ENCODE peak calls at places on chromosomes 4 and X, in ten cellular contexts. X is tibial nerve, Z is AG04450, F is body of pancreas, L is fibroblast of pulmonary artery, K is bronchial epithelial cell, H is stomach, V is Panc1, M is astrocyte of the spinal cord, T is GM23338. G is an unnamed sample.
A peak's percentile ranks its signal among the peaks of the same experiment; 100 is the strongest.

GRCh38 chr4:99610605-99611172 is 36.1 kb downstream of the MTTP start:
- DNase-seq in X (no peak), Z (no peak), F (no peak), L (peak; percentile 7), K (no peak), H (no peak), V (no peak), M (peak; percentile 10), T (no peak), G (peak; percentile 77)

GRCh38 chrX:16643160-16643559 is 6.8 kb upstream of the S100G start:
- DNase-seq in X (no peak), Z (no peak), F (no peak), L (peak; percentile 69), K (peak; percentile 88), H (no peak), V (no peak), M (no peak), T (peak; percentile 21), G (no peak)

GRCh38 chr4:13178621-13179020 is 305.5 kb downstream of the RAB28 start:
- DNase-seq in X (no peak), Z (no peak), F (no peak), L (no peak), K (no peak), H (no peak), V (no peak), M (no peak), T (no peak), G (no peak)

GRCh38 chr4:73277201-73277600 is 18.6 kb upstream of the ANKRD17 start:
- DNase-seq in X (no peak), Z (no peak), F (no peak), L (no peak), K (no peak), H (no peak), V (no peak), M (no peak), T (no peak), G (no peak)

GRCh38 chr4:3827616-3828492 is 61.7 kb downstream of the ADRA2C start:
- DNase-seq in X (no peak), Z (no peak), F (peak; percentile 94), L (peak; percentile 13), K (no peak), H (peak; percentile 95), V (no peak), M (no peak), T (no peak), G (no peak)

GRCh38 chr4:104989363-104989762 is 157.3 kb upstream of the TET2 start:
- DNase-seq in X (no peak), Z (peak; percentile 4), F (peak; percentile 40), L (peak; percentile 45), K (peak; percentile 76), H (no peak), V (no peak), M (peak; percentile 62), T (no peak), G (peak; percentile 28)

GRCh38 chrX:88982183-88982582 is 235.2 kb downstream of the CPXCR1 start:
- DNase-seq in X (no peak), Z (no peak), F (no peak), L (no peak), K (no peak), H (no peak), V (no peak), M (no peak), T (no peak), G (no peak)

GRCh38 chr4:86508436-86508835 is 85.7 kb upstream of the PTPN13 start:
- DNase-seq in X (no peak), Z (peak; percentile 30), F (no peak), L (no peak), K (peak; percentile 21), H (no peak), V (no peak), M (peak; percentile 66), T (no peak), G (peak; percentile 60)

GRCh38 chrX:110418220-110418856 is 59.7 kb downstream of the RTL9 start:
- DNase-seq in X (no peak), Z (peak; percentile 50), F (peak; percentile 53), L (peak; percentile 76), K (peak; percentile 53), H (peak; percentile 32), V (no peak), M (peak; percentile 71), T (peak; percentile 64), G (peak; percentile 49)

GRCh38 chrX:110418857-110419249 is 60.2 kb downstream of the RTL9 start:
- DNase-seq in X (no peak), Z (peak; percentile 66), F (no peak), L (peak; percentile 43), K (peak; percentile 53), H (no peak), V (no peak), M (peak; percentile 64), T (no peak), G (no peak)

GRCh38 chrX:110417128-110417527 is 58.5 kb downstream of the RTL9 start:
- DNase-seq in X (no peak), Z (no peak), F (no peak), L (no peak), K (no peak), H (no peak), V (no peak), M (no peak), T (no peak), G (no peak)

GRCh38 chrX:110421499-110422455 is 63.1 kb downstream of the RTL9 start:
- DNase-seq in X (no peak), Z (no peak), F (peak; percentile 87), L (no peak), K (peak; percentile 42), H (peak; percentile 80), V (no peak), M (no peak), T (no peak), G (no peak)

DNA sequence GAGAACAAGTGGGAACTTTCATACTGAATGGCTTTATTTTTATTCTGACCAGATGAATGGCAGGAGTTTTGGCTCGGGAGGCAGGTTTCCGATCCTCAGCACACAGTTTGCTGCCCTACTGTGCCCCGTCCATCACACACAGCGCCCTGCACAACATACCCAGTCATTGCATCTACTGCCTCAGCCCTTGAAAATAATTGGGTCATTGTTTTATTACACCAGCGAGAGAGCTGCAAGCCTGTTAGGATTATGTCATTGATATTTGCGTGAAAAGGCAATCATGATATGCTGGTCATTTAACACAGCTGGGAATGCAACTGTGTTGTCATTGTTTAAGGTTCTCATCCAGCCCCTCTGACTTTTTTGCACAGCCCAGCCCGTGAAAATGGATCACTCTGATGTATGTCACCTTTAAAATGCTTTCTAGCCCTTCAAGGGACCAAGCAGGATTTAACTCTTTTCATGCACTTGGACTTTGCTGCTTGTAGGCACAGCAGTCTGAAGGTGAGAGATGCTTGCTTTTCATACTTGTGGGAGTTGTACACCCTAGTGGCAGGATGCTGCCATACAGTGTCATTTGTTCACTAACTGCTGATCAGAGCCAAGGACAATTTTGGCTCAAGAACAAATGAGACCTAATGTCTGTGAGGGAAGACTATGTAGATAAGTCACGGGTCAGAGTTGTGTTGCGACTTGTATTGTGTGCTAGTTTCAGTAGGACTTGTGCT is 62.3 kb downstream of the RTL9 start:
- DNase-seq in X (no peak), Z (no peak), F (no peak), L (no peak), K (no peak), H (no peak), V (no peak), M (no peak), T (no peak), G (no peak)
- TF ChIP-seq CTCF in X (no peak), Z (peak; percentile 35), F (no peak), L (peak; percentile 32), K (peak; percentile 28), H (no peak), V (peak; percentile 51), M (peak; percentile 28), T (peak; percentile 43), G (peak; percentile 33)

GRCh38 chrX:135521405-135522131 is 1.1 kb downstream of the INTS6L start:
- DNase-seq in X (peak; percentile 56), Z (peak; percentile 78), F (peak; percentile 81), L (peak; percentile 89), K (peak; percentile 83), H (peak; percentile 78), V (peak; percentile 66), M (peak; percentile 89), T (peak; percentile 81), G (peak; percentile 55)
- H3K4me3 ChIP-seq in X (peak overlapping the region; percentile 88), Z (peak overlapping the region; percentile 68), F (peak overlapping the region; percentile 25), L (peak overlapping the region; percentile 62), K (peak overlapping the region; percentile 73), H (peak overlapping the region; percentile 67), V (peak overlapping the region; percentile 81), M (peak overlapping the region; percentile 63), T (peak overlapping the region; percentile 74), G (peak overlapping the region; percentile 65)

DNA sequence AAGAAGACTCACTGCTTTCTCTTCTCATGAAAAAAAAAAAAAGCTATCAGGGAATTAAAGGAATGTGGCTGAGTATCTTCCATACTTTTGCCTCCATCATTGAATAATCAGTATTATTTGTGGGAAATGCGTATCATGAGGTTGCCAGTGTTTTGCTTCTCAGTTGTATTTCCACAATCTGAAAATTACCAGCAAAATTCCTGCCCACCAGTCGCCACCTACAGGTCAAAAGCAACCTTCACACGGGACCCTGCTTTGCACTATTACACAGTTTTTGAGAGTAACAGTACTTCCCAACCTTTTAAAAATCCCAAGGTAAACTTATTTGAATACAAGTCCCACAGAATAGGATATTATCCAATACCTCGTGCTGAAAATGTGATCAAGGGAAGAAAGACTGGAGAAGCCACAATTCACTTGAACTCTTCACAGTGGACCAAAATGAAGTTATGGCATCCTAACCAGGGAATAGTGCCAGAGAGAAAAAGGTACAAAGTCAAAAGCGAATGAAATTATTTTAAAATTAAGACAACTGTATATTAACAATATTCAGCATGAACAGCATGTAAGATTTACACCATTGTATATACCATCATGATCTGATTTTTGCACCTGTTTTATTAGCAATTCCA is 30.4 kb downstream of the PGRMC1 start:
- DNase-seq in X (no peak), Z (no peak), F (peak; percentile 39), L (peak; percentile 28), K (peak; percentile 7), H (no peak), V (peak; percentile 18), M (peak; percentile 8), T (peak; percentile 35), G (peak; percentile 1)
- TF ChIP-seq CTCF in X (peak; percentile 44), Z (peak; percentile 72), F (peak; percentile 60), L (peak; percentile 69), K (peak; percentile 61), H (no peak), V (peak; percentile 86), M (peak; percentile 81), T (peak; percentile 66), G (peak; percentile 73)

GRCh38 chrX:49073641-49074575 is at the start of gene PRAF2:
- DNase-seq in X (peak; percentile 86), Z (peak; percentile 61), F (peak; percentile 93), L (peak; percentile 91), K (peak; percentile 81), H (peak; percentile 93), V (peak; percentile 64), M (peak; percentile 91), T (peak; percentile 92), G (peak; percentile 70)

GRCh38 chrX:49071877-49072711 is 1.7 kb downstream of the PRAF2 start:
- DNase-seq in X (peak; percentile 62), Z (no peak), F (peak; percentile 67), L (peak; percentile 73), K (peak; percentile 66), H (peak; percentile 87), V (no peak), M (peak; percentile 77), T (peak; percentile 87), G (peak; percentile 33)

GRCh38 chrX:49070988-49071387 is 2.8 kb downstream of the PRAF2 start:
- DNase-seq in X (no peak), Z (no peak), F (no peak), L (no peak), K (no peak), H (no peak), V (no peak), M (no peak), T (no peak), G (no peak)

GRCh38 chrX:49075347-49075746 is 1.5 kb upstream of the PRAF2 start:
- DNase-seq in X (no peak), Z (no peak), F (no peak), L (no peak), K (no peak), H (no peak), V (no peak), M (no peak), T (no peak), G (no peak)

DNA sequence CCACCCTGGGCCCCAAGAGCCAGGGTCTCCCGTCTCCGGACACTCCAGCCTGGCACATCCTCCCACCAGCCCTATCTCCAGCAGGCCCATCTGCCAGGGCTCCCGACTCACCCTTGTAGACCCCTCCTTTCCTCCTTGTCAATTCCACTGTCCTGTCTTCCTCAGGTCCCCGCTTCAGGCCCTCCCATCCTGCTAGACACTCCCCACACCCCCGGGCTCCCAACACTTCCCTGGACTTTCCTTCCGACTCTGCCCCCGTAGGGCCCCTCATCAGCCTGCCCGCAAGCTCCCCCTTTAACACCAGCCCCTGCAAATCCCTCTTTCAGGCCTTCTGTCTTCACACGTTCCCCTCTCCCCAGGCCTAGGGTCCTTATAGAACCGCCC is 1.1 kb downstream of the PRAF2 start:
- DNase-seq in X (no peak), Z (no peak), F (no peak), L (no peak), K (no peak), H (no peak), V (no peak), M (no peak), T (no peak), G (no peak)
- H3K4me3 ChIP-seq in X (peak overlapping the region; percentile 63), Z (peak overlapping the region; percentile 76), F (no peak overlapping the region), L (peak overlapping the region; percentile 73), K (peak overlapping the region; percentile 55), H (peak overlapping the region; percentile 47), V (peak overlapping the region; percentile 87), M (peak overlapping the region; percentile 74), T (peak overlapping the region; percentile 83), G (peak overlapping the region; percentile 72)